ENCODE peak calls at places on chromosomes 2 and 18, in six cellular contexts. Y, X, H, T, R and M are unnamed samples.

GRCh38 chr2:65554765-65555561 is 122.6 kb upstream of the SPRED2 start:
- DNase-seq in Y (no peak), X (no peak), H (peak; percentile 5), T (no peak), R (no peak), M (no peak)

GRCh38 chr2:162678551-162678950 is 160.0 kb downstream of the KCNH7 start:
- DNase-seq in Y (no peak), X (no peak), H (no peak), T (no peak), R (no peak), M (no peak)

GRCh38 chr2:238914648-238915015 is 66.7 kb downstream of the TWIST2 start:
- DNase-seq in Y (no peak), X (no peak), H (no peak), T (no peak), R (no peak), M (no peak)

GRCh38 chr18:429030-429429 is 71.5 kb downstream of the COLEC12 start:
- DNase-seq in Y (no peak), X (no peak), H (no peak), T (no peak), R (no peak), M (no peak)

GRCh38 chr18:50816767-50817166 is 3.0 kb downstream of the MRO start:
- DNase-seq in Y (no peak), X (no peak), H (no peak), T (no peak), R (no peak), M (no peak)

GRCh38 chr2:127660291-127660578 is 14.3 kb downstream of the GPR17 start:
- DNase-seq in Y (no peak), X (no peak), H (no peak), T (no peak), R (no peak), M (no peak)

GRCh38 chr18:76405761-76406356 is 89.2 kb downstream of the ZNF516 start:
- DNase-seq in Y (peak; percentile 48), X (peak; percentile 43), H (no peak), T (peak; percentile 51), R (peak; percentile 62), M (no peak)

GRCh38 chr2:20596193-20596972 is 54.5 kb downstream of the HS1BP3 start:
- DNase-seq in Y (peak; percentile 10), X (no peak), H (no peak), T (no peak), R (no peak), M (no peak)

GRCh38 chr2:109351164-109351756 is 222.3 kb downstream of the SH3RF3 start:
- DNase-seq in Y (no peak), X (no peak), H (no peak), T (no peak), R (no peak), M (no peak)

GRCh38 chr2:190578158-190579057 is 43.9 kb upstream of the NEMP2 start:
- DNase-seq in Y (no peak), X (peak; percentile 46), H (no peak), T (peak; percentile 32), R (peak; percentile 42), M (no peak)

GRCh38 chr2:229339613-229340012 is 68.5 kb upstream of the PID1 start:
- DNase-seq in Y (no peak), X (no peak), H (no peak), T (no peak), R (no peak), M (no peak)

GRCh38 chr18:28855524-28855923 is 678.6 kb upstream of the CDH2 start:
- DNase-seq in Y (no peak), X (no peak), H (no peak), T (no peak), R (no peak), M (no peak)

GRCh38 chr2:43074592-43075053 is 151.8 kb downstream of the ZFP36L2 start:
- DNase-seq in Y (no peak), X (no peak), H (no peak), T (no peak), R (no peak), M (no peak)

GRCh38 chr2:133812826-133813617 is 244.8 kb upstream of the NCKAP5 start:
- DNase-seq in Y (no peak), X (no peak), H (no peak), T (no peak), R (no peak), M (no peak)

GRCh38 chr2:191607101-191607500 is 70.8 kb upstream of the NABP1 start:
- DNase-seq in Y (no peak), X (no peak), H (no peak), T (no peak), R (no peak), M (no peak)

GRCh38 chr2:10610213-10610892 is 79.4 kb downstream of the NOL10 start:
- DNase-seq in Y (no peak), X (no peak), H (no peak), T (no peak), R (no peak), M (no peak)

GRCh38 chr2:67515021-67515420 is 117.9 kb downstream of the ETAA1 start:
- DNase-seq in Y (no peak), X (no peak), H (no peak), T (no peak), R (no peak), M (no peak)

GRCh38 chr2:52821631-52822030 is 946.0 kb upstream of the CHAC2 start:
- DNase-seq in Y (no peak), X (no peak), H (no peak), T (no peak), R (no peak), M (no peak)

GRCh38 chr2:8547284-8548064 is 134.4 kb upstream of the ID2 start:
- DNase-seq in Y (no peak), X (no peak), H (no peak), T (no peak), R (no peak), M (no peak)

GRCh38 chr2:129799036-129799958 is 180.2 kb upstream of the RAB6C start:
- DNase-seq in Y (no peak), X (no peak), H (no peak), T (no peak), R (no peak), M (no peak)

GRCh38 chr2:231300722-231301076 is 94.8 kb upstream of the B3GNT7 start:
- DNase-seq in Y (no peak), X (no peak), H (no peak), T (no peak), R (no peak), M (no peak)

GRCh38 chr2:86393521-86394490 is 47.4 kb upstream of the KDM3A start:
- DNase-seq in Y (no peak), X (no peak), H (no peak), T (no peak), R (no peak), M (no peak)

GRCh38 chr2:133139847-133140533 is 428.3 kb downstream of the NCKAP5 start:
- DNase-seq in Y (no peak), X (no peak), H (no peak), T (no peak), R (no peak), M (no peak)

DNA sequence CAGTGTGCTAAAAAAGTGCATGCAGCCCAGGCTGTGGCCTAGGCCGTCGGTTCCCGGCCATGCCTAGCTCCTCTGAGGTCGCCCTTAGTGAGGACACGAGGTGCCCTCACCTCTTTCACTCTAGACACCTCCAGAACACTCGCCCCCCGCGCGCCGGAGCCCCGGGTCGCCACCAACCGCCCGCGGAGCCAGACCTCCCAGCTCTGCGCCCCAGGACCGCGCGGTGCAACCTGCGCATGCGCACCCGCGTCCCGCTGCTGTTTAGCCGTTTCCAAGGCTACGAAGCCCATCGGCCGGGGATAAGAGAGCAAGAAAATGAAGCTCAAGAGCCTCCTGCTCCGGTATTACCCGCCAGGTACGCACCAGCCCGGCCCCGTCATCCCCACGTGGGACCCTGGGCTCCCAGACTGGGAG is at the start of gene DAW1:
- DNase-seq in Y (no peak), X (no peak), H (no peak), T (peak; percentile 40), R (peak; percentile 45), M (no peak)
- H3K27ac ChIP-seq in Y (peak within 1 kb of the TSS; percentile 9), X (peak within 1 kb of the TSS; percentile 83), H (no peak within 1 kb of the TSS), T (no peak within 1 kb of the TSS), R (no peak within 1 kb of the TSS), M (no peak within 1 kb of the TSS)

DNA sequence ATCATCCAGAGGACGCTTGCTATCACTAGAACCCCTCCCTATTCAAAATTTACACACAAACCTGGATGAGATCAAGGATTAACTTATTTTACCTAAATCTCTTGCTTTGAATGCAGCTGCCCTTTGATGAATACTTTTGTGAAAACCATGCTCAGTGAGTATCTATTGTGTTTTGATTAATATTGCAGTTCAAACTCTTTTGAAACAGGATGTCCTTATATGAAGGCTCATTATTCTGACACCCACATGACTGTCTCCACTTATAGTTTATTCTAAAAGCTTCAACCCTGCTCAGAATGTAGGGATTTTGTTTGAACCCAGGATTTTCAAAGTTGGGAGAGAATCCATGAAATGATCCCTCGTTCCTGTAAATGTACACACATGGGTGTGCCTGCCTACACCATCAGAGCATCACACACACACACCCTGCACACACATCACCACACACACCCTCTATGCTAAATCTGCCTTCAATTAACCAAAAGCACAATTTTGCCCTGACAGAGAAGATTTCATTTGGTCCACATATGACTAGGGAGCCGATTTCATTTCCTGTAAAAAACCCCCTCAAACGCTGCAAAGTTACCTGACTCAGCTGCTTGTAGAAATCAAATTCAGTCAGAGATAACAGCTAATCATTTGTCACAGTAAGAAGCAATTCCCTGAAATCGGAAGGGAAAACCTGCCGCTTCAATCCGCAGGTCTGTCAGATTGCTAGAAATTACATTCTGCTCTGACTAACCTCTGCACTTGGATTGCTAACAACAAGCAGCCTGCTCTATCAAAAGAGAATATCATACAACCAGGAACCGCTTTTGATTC is 65.2 kb downstream of the ZEB2 start:
- DNase-seq in Y (no peak), X (no peak), H (no peak), T (no peak), R (no peak), M (no peak)
- H3K27ac ChIP-seq in Y (peak overlapping the region; percentile 87), X (no peak overlapping the region), H (no peak overlapping the region), T (no peak overlapping the region), R (peak overlapping the region; percentile 80), M (no peak overlapping the region)

DNA sequence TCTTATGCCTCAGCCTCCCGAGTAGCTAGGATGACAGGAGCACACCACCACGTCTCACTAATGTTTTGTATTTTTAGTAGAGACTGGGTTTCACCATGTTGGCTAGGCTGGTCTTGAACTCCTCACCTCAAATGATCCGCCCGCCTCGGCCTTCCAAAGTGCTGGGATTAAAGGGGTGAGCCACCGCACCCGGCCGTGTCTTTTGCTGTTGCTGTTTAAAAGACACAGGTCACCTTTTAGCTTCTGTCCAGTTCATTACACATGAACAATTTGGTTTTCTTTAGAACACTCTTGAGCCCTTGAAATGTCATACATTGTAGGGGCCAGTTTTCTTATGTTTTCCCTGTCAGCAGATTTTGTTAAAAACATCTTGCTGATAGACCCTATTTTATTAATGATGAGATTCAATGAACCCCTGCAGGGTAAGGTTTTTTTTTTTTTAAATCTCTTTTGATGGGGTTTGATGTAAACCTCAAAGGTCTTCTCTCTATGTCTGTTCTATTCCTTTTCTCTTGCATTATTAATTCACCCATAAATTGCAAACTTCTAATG is 61.1 kb upstream of the AGPS start:
- DNase-seq in Y (no peak), X (no peak), H (no peak), T (no peak), R (no peak), M (no peak)
- H3K27ac ChIP-seq in Y (peak overlapping the region; percentile 71), X (no peak overlapping the region), H (peak overlapping the region; percentile 68), T (no peak overlapping the region), R (peak overlapping the region; percentile 21), M (peak overlapping the region; percentile 69)

GRCh38 chr2:262117-262516 is 1.7 kb downstream of the SH3YL1 start:
- DNase-seq in Y (no peak), X (no peak), H (no peak), T (no peak), R (no peak), M (no peak)
- H3K27ac ChIP-seq in Y (no peak overlapping the region), X (no peak overlapping the region), H (no peak overlapping the region), T (no peak overlapping the region), R (no peak overlapping the region), M (no peak overlapping the region)

GRCh38 chr2:237904806-237905599 is 45.6 kb downstream of the RAMP1 start:
- DNase-seq in Y (no peak), X (no peak), H (no peak), T (no peak), R (peak; percentile 46), M (no peak)
- H3K27ac ChIP-seq in Y (peak overlapping the region; percentile 79), X (no peak overlapping the region), H (peak overlapping the region; percentile 76), T (no peak overlapping the region), R (peak overlapping the region; percentile 58), M (no peak overlapping the region)